ENCODE peak calls at places on chromosomes 2 and 18, in four cellular contexts. N is left ventricle myocardium superior; A is CD4-positive, alpha-beta T cell; Z is activated naive CD8-positive, alpha-beta T cell treated with anti-CD3 and anti-CD28 coated beads, Interleukin-2, amount 50 U/mL, for 24 hours. G is an unnamed sample.

GRCh38 chr2:150528861-150529801 is 41.7 kb upstream of the RND3 start:
- DNase-seq in N (no peak), A (no peak), Z (no peak), G (no peak)

GRCh38 chr2:13193900-13194299 is 477.2 kb downstream of the TRIB2 start:
- DNase-seq in N (no peak), A (no peak), Z (no peak), G (peak)

GRCh38 chr2:102099536-102100293 is 42.8 kb upstream of the IL1R1 start:
- DNase-seq in N (no peak), A (no peak), Z (no peak), G (no peak)

GRCh38 chr2:9795071-9795470 is 48.2 kb upstream of the TAF1B start:
- DNase-seq in N (peak), A (no peak), Z (no peak), G (no peak)

GRCh38 chr2:170823800-170824153 is 7.1 kb downstream of the GAD1 start:
- DNase-seq in N (no peak), A (no peak), Z (no peak), G (no peak)

GRCh38 chr18:56112984-56113383 is 525.0 kb upstream of the TCF4 start:
- DNase-seq in N (no peak), A (no peak), Z (no peak), G (no peak)

GRCh38 chr2:50225021-50225928 is 806.7 kb downstream of the NRXN1 start:
- DNase-seq in N (no peak), A (no peak), Z (no peak), G (no peak)

GRCh38 chr2:223633656-223634055 is 31.5 kb upstream of the SCG2 start:
- DNase-seq in N (no peak), A (no peak), Z (no peak), G (no peak)

GRCh38 chr2:76642122-76642521 is 880.1 kb downstream of the LRRTM4 start:
- DNase-seq in N (peak), A (no peak), Z (no peak), G (no peak)

GRCh38 chr2:26316041-26316440 is 29.9 kb upstream of the SELENOI start:
- DNase-seq in N (no peak), A (no peak), Z (no peak), G (no peak)

GRCh38 chr2:56295666-56296065 is 111.9 kb downstream of the CCDC85A start:
- DNase-seq in N (no peak), A (no peak), Z (no peak), G (no peak)

GRCh38 chr2:199458017-199458805 is 472 bp upstream of the SATB2 start:
- DNase-seq in N (no peak), A (no peak), Z (peak), G (no peak)

GRCh38 chr2:85057236-85057635 is 76.0 kb upstream of the TCF7L1 start:
- DNase-seq in N (no peak), A (no peak), Z (no peak), G (no peak)

GRCh38 chr2:174338626-174339570 is 4.1 kb downstream of the SP9 start:
- DNase-seq in N (no peak), A (no peak), Z (no peak), G (no peak)

GRCh38 chr2:236974206-236974605 is 111.5 kb upstream of the COPS8 start:
- DNase-seq in N (no peak), A (no peak), Z (no peak), G (no peak)

GRCh38 chr2:36245632-36246031 is 109.9 kb upstream of the CRIM1 start:
- DNase-seq in N (no peak), A (no peak), Z (no peak), G (peak)

GRCh38 chr18:7980136-7980535 is 413.0 kb downstream of the PTPRM start:
- DNase-seq in N (no peak), A (no peak), Z (no peak), G (no peak)

GRCh38 chr2:20617892-20618467 is 32.9 kb downstream of the HS1BP3 start:
- DNase-seq in N (peak), A (no peak), Z (no peak), G (no peak)

GRCh38 chr2:44107974-44108373 is 60.7 kb upstream of the PPM1B start:
- DNase-seq in N (no peak), A (no peak), Z (no peak), G (no peak)

GRCh38 chr2:189163889-189164288 is 15.7 kb downstream of the COL5A2 start:
- DNase-seq in N (no peak), A (no peak), Z (no peak), G (no peak)

GRCh38 chr2:205011031-205011430 is 465.8 kb downstream of the PARD3B start:
- DNase-seq in N (no peak), A (no peak), Z (no peak), G (no peak)

GRCh38 chr2:102063948-102064678 is 72.4 kb downstream of the IL1R2 start:
- DNase-seq in N (peak), A (no peak), Z (no peak), G (peak)

GRCh38 chr2:224982226-224982625 is 60.0 kb downstream of the DOCK10 start:
- DNase-seq in N (no peak), A (no peak), Z (no peak), G (no peak)

GRCh38 chr2:146997945-146998344 is 846.9 kb upstream of the ACVR2A start:
- DNase-seq in N (no peak), A (no peak), Z (no peak), G (no peak)

GRCh38 chr18:647304-647703 is 10.1 kb upstream of the TYMS start:
- DNase-seq in N (no peak), A (no peak), Z (no peak), G (no peak)

GRCh38 chr2:28296243-28296642 is 96.4 kb upstream of the FOSL2 start:
- DNase-seq in N (no peak), A (no peak), Z (no peak), G (no peak)

GRCh38 chr2:234102112-234102511 is 51.6 kb downstream of the SPP2 start:
- DNase-seq in N (no peak), A (no peak), Z (no peak), G (no peak)

GRCh38 chr2:195356026-195356425 is 301.0 kb upstream of the SLC39A10 start:
- DNase-seq in N (no peak), A (no peak), Z (no peak), G (no peak)

GRCh38 chr2:181784556-181784955 is 104.2 kb upstream of the NEUROD1 start:
- DNase-seq in N (no peak), A (no peak), Z (no peak), G (no peak)

GRCh38 chr2:51790854-51791253 is 758.9 kb upstream of the NRXN1 start:
- DNase-seq in N (no peak), A (no peak), Z (no peak), G (no peak)

GRCh38 chr18:43914017-43914416 is 636.7 kb upstream of the SYT4 start:
- DNase-seq in N (no peak), A (no peak), Z (no peak), G (no peak)